ENCODE peak calls at places on chromosomes 11 and 22, in four cellular contexts. B, M, W and V are unnamed samples.
A peak's percentile ranks its signal among the peaks of the same experiment; 100 is the strongest.

GRCh38 chr22:39900306-39901227 is at the start of gene GRAP2:
- DNase-seq in B (no peak), M (no peak), W (no peak), V (peak; percentile 41)

GRCh38 chr11:71418643-71419042 is 29.6 kb downstream of the DHCR7 start:
- DNase-seq in B (no peak), M (no peak), W (no peak), V (no peak)

GRCh38 chr11:68014157-68014965 is 4.2 kb downstream of the ALDH3B1 start:
- DNase-seq in B (no peak), M (peak; percentile 84), W (no peak), V (no peak)

GRCh38 chr22:48535868-48536690 is 1291.6 kb downstream of the BRD1 start:
- DNase-seq in B (peak; percentile 26), M (no peak), W (no peak), V (no peak)

GRCh38 chr11:95795627-95796308 is 5.5 kb downstream of the CEP57 start:
- DNase-seq in B (no peak), M (no peak), W (no peak), V (no peak)

GRCh38 chr11:3147257-3147619 is 17.9 kb downstream of the OSBPL5 start:
- DNase-seq in B (no peak), M (peak; percentile 31), W (no peak), V (no peak)

GRCh38 chr22:39147335-39148023 is 5.0 kb downstream of the CBX7 start:
- DNase-seq in B (no peak), M (no peak), W (no peak), V (no peak)

GRCh38 chr11:80586464-80586863 is 1145.6 kb upstream of the TENM4 start:
- DNase-seq in B (no peak), M (no peak), W (no peak), V (no peak)

GRCh38 chr11:2766166-2766565 is 66.4 kb upstream of the KCNQ1OT1 start:
- DNase-seq in B (no peak), M (no peak), W (no peak), V (no peak)

GRCh38 chr11:36273110-36273509 is 16.1 kb downstream of the COMMD9 start:
- DNase-seq in B (peak; percentile 40), M (no peak), W (no peak), V (no peak)

GRCh38 chr22:19429950-19430889 is 1.3 kb downstream of the HIRA start:
- DNase-seq in B (no peak), M (peak; percentile 66), W (no peak), V (no peak)

GRCh38 chr22:50507991-50508884 is at the start of gene NCAPH2:
- DNase-seq in B (peak; percentile 97), M (peak; percentile 98), W (peak; percentile 97), V (peak; percentile 97)

GRCh38 chr22:50526849-50527801 is 1.7 kb upstream of the SCO2 start:
- DNase-seq in B (no peak), M (peak; percentile 29), W (no peak), V (no peak)

GRCh38 chr22:39739338-39740027 is 154.1 kb downstream of the ENTHD1 start:
- DNase-seq in B (no peak), M (no peak), W (no peak), V (no peak)

GRCh38 chr11:100776212-100776896 is 89.3 kb downstream of the ARHGAP42 start:
- DNase-seq in B (no peak), M (peak; percentile 97), W (no peak), V (no peak)

GRCh38 chr11:61577383-61578118 is 3.3 kb downstream of the SYT7 start:
- DNase-seq in B (no peak), M (peak; percentile 17), W (no peak), V (no peak)

GRCh38 chr11:127074151-127074761 is 73.7 kb upstream of the KIRREL3 start:
- DNase-seq in B (peak; percentile 16), M (peak; percentile 60), W (no peak), V (no peak)

GRCh38 chr11:37264783-37265182 is 666.7 kb upstream of the RAG2 start:
- DNase-seq in B (no peak), M (peak; percentile 68), W (no peak), V (no peak)

GRCh38 chr11:126268361-126268707 is 361 bp downstream of the SRPRA start:
- DNase-seq in B (no peak), M (no peak), W (no peak), V (peak; percentile 2)

GRCh38 chr22:17575151-17575550 is 11.9 kb downstream of the SLC25A18 start:
- DNase-seq in B (no peak), M (no peak), W (no peak), V (no peak)

GRCh38 chr22:40748388-40748970 is 69.2 kb downstream of the MCHR1 start:
- DNase-seq in B (no peak), M (no peak), W (no peak), V (no peak)

GRCh38 chr11:117998664-117999353 is 12.6 kb downstream of the IL10RA start:
- DNase-seq in B (no peak), M (no peak), W (no peak), V (no peak)

GRCh38 chr11:116173946-116174911 is 598.6 kb downstream of the BUD13 start:
- DNase-seq in B (no peak), M (no peak), W (no peak), V (no peak)

GRCh38 chr11:110711776-110712642 is at the start of gene ARHGAP20:
- DNase-seq in B (peak; percentile 30), M (peak; percentile 51), W (no peak), V (no peak)

GRCh38 chr11:62145261-62145871 is 21.6 kb downstream of the INCENP start:
- DNase-seq in B (no peak), M (no peak), W (no peak), V (no peak)

GRCh38 chr11:81772161-81772560 is 961.5 kb downstream of the FAM181B start:
- DNase-seq in B (no peak), M (peak; percentile 49), W (no peak), V (no peak)

GRCh38 chr11:19864141-19865120 is 151.8 kb downstream of the NAV2 start:
- DNase-seq in B (peak; percentile 17), M (no peak), W (no peak), V (no peak)

GRCh38 chr11:77212314-77213007 is 84.4 kb downstream of the MYO7A start:
- DNase-seq in B (no peak), M (no peak), W (no peak), V (no peak)

GRCh38 chr11:12397953-12398352 is 20.6 kb downstream of the PARVA start:
- DNase-seq in B (no peak), M (peak; percentile 94), W (no peak), V (no peak)